ENCODE peak calls at places on chromosome 20, in four cellular contexts. B, H, G and P are unnamed samples. For H3K4me1, the result is how much of the 10 kb centered on the place peaks cover.

GRCh38 chr20:17843246-17844132 is 125.1 kb downstream of the SNX5 start:
- DNase-seq in B (no peak), G (no peak), H (peak), P (no peak)

GRCh38 chr20:53949319-53949839 is 121.0 kb downstream of the BCAS1 start:
- DNase-seq in H (peak), B (no peak), G (no peak), P (no peak)

GRCh38 chr20:19936801-19937583 is 80.2 kb upstream of the NAA20 start:
- DNase-seq in B (no peak), G (no peak), H (no peak), P (no peak)

GRCh38 chr20:31691646-31692275 is 30.9 kb downstream of the BCL2L1 start:
- DNase-seq in G (no peak), H (peak), B (peak), P (no peak)

GRCh38 chr20:32968833-32969241 is 35.4 kb downstream of the SUN5 start:
- DNase-seq in H (no peak), B (no peak), G (no peak), P (peak)

GRCh38 chr20:19600042-19600441 is 158.0 kb upstream of the RIN2 start:
- DNase-seq in H (no peak), B (no peak), G (no peak), P (peak)

GRCh38 chr20:17782768-17783167 is 83.0 kb downstream of the BANF2 start:
- DNase-seq in B (no peak), H (no peak), G (no peak), P (no peak)

GRCh38 chr20:38460040-38460623 is 12.5 kb upstream of the RALGAPB start:
- DNase-seq in G (no peak), B (no peak), H (peak), P (no peak)

GRCh38 chr20:9015984-9016324 is 52.9 kb upstream of the PLCB4 start:
- DNase-seq in B (peak), G (no peak), H (peak), P (no peak)

GRCh38 chr20:60249436-60249835 is 291.2 kb downstream of the CDH26 start:
- DNase-seq in G (peak), H (peak), B (peak), P (no peak)

GRCh38 chr20:56630086-56630493 is 984 bp downstream of the TFAP2C start:
- DNase-seq in B (peak), G (peak), H (no peak), P (peak)

GRCh38 chr20:23361108-23361650 is 803 bp upstream of the GZF1 start:
- DNase-seq in B (peak), H (peak), G (no peak), P (no peak)

GRCh38 chr20:54292186-54292585 is 84.3 kb downstream of the PFDN4 start:
- DNase-seq in G (no peak), H (peak), B (no peak), P (no peak)

GRCh38 chr20:16493486-16493885 is 79.8 kb downstream of the KIF16B start:
- DNase-seq in B (no peak), G (no peak), H (no peak), P (no peak)

GRCh38 chr20:54557836-54558590 is 82.6 kb downstream of the DOK5 start:
- DNase-seq in B (no peak), H (peak), G (no peak), P (no peak)

GRCh38 chr20:47789081-47789998 is 4.1 kb upstream of the SULF2 start:
- DNase-seq in B (no peak), H (no peak), G (no peak), P (no peak)

GRCh38 chr20:10172998-10173655 is 45.5 kb upstream of the SNAP25 start:
- DNase-seq in H (no peak), B (no peak), G (no peak), P (no peak)

GRCh38 chr20:2759603-2760360 is 40.6 kb downstream of the CPXM1 start:
- DNase-seq in H (no peak), G (no peak), B (no peak), P (no peak)

GRCh38 chr20:32216396-32217142 is 8.9 kb downstream of the POFUT1 start:
- DNase-seq in H (no peak), G (no peak), B (no peak), P (no peak)

GRCh38 chr20:61795669-61796630 is 269.7 kb downstream of the TAF4 start:
- DNase-seq in B (no peak), H (no peak), G (no peak), P (no peak)

GRCh38 chr20:46221271-46221670 is 87.0 kb downstream of the CDH22 start:
- DNase-seq in B (peak), H (no peak), G (no peak), P (no peak)

GRCh38 chr20:15619341-15619740 is 953.9 kb downstream of the KIF16B start:
- DNase-seq in G (no peak), B (no peak), H (no peak), P (no peak)

GRCh38 chr20:62832951-62833391 is 16.1 kb downstream of the COL9A3 start:
- DNase-seq in B (no peak), G (no peak), H (no peak), P (no peak)

GRCh38 chr20:13401596-13401995 is 180.5 kb downstream of the ISM1 start:
- DNase-seq in B (no peak), H (no peak), G (no peak), P (no peak)

GRCh38 chr20:40192529-40192928 is 496.5 kb downstream of the MAFB start:
- DNase-seq in G (no peak), H (no peak), B (no peak), P (no peak)

GRCh38 chr20:35497320-35497719 is 32.1 kb downstream of the C20orf173 start:
- DNase-seq in B (no peak), G (no peak), H (no peak), P (no peak)

GRCh38 chr20:39036851-39037250 is 74.7 kb downstream of the DHX35 start:
- DNase-seq in G (no peak), B (no peak), H (peak), P (no peak)

DNA sequence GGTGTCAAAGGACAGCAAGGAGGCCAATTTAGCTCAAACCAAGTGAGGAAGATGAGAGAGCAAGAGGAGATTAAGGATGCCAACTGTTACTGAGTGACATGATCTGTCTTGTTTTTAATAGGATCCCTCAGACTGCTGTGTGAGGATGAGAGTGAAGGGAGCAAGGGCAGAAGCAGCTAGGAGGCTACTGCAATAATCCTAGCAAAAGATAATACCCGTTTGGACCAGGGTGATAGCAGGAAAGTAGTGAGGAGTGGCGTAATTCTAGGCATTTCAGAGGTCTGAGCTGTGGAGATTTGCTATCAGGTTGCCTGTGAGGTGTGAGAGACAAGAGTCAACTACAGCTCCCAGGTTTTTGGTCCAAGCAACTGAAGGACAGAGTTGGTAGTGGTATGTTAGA is 14.7 kb downstream of the UBE2V1 start:
- DNase-seq in B (peak), H (no peak), G (no peak), P (no peak)
- H3K4me1 ChIP-seq in B (under half), H (under half), G (under half), P (under half)

DNA sequence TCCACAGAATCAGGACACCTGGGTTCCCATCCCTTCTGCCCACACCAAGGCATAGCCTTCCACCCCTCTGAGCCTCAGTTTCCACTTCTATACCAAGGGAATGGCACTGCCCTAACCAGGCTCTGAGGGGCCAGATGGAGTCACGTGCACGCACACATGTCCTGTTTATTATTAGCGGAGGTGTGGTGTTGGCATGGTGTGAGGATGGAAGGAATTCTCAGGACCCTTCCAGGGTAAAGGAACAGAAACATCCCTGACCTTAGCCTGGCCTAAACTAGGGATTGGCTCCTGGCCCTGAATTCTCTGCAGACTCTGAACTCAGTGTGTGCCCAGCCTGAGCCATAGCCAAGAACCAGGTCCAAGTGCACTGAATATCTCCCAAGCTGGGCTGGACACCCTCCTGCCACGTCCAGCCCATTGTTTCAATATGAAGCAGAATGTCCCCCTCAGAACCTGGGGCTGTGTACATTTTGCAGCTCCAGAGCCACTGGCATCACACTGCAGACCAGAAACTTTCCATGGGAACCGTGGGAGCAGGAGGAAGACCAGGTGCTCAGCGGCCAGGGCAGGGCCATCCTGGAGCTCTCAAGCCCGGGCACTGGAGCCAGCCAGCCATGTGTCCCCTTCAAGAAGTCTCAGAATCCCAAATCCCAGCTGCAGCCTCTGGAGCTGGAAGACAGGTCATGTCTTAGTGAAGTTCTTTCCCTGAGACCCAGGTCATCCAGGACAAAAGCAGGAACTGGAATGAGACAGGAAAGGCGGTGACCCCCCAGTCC is 208.4 kb downstream of the ANKRD60 start:
- DNase-seq in G (no peak), B (no peak), H (no peak), P (peak)
- H4K5ac ChIP-seq in G (no peak), B (no peak), H (no peak), P (no peak)

DNA sequence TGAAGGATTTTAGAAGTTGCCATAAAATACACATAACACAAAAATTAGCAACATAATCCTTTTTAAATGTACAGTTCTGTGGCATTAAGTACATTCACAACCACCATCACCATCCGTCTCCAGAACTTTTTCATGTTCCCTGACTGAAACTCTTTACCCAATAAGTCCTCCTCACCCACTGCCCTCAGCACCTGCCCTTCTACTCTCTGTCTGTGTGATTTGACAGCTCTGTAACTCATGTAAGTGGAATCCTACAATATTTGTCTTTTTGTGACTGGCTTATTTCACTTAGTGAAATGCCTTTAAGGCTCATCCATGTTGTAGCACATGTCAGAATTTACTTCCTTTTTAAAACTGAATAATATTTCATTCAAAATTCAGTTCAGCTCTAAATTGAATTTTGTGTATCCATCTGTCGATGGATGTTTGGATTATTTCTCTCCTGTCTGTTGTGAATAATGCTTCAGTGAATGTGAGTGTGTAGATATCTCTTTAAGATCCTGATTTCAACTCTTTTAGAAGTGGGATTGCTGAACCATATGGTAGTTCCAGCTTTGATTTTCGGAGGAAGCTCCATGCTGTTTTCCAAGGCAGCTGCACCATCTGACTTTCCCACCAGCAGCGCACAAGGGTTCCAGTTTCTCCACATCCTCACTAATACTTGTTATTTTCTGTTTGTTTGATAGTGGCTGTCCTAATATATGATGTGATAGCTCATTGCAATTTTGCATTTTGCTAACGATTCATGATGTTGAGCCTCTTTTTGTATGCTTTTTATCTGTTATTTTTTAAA is 4.2 kb downstream of the ENTPD6 start:
- DNase-seq in H (no peak), B (no peak), G (no peak), P (no peak)
- H3K4me1 ChIP-seq in H (under half), B (under half), G (under half), P (under half)

DNA sequence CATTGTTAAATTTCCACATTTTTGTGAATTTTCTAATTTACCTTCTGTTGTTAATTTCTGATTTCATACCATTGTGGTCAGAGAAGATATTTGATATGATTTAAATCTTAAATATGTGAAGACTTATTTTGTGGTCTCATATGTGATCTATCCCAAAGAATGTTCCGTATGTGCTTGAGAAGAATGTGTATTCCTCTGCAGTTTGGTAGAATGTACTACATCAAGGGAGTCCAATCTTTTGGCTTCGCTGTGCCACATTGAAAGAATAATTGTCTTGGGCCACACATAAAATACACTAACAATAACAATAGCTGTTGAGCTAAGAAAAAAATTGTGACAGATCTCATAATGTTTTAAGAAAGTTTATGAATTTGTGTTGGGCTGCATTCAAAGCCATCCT is 176.2 kb upstream of the PRND start:
- DNase-seq in B (no peak), G (no peak), H (peak), P (no peak)
- H4K5ac ChIP-seq in B (no peak), G (no peak), H (no peak), P (no peak)

GRCh38 chr20:49768204-49769124 is 44.2 kb upstream of the SLC9A8 start:
- DNase-seq in B (peak), H (peak), G (peak), P (peak)

GRCh38 chr20:49765413-49765736 is 47.3 kb upstream of the SLC9A8 start:
- DNase-seq in G (no peak), B (no peak), H (no peak), P (no peak)

GRCh38 chr20:49769125-49769581 is 43.5 kb upstream of the SLC9A8 start:
- DNase-seq in G (no peak), B (no peak), H (no peak), P (no peak)

GRCh38 chr20:49765846-49766541 is 46.6 kb upstream of the SLC9A8 start:
- DNase-seq in H (no peak), B (no peak), G (no peak), P (no peak)

GRCh38 chr20:49766979-49767419 is 45.6 kb upstream of the SLC9A8 start:
- DNase-seq in H (no peak), B (peak), G (no peak), P (no peak)
- H3K4me1 ChIP-seq in H (under half), B (under half), G (under half), P (under half)

GRCh38 chr20:58173091-58173490 is 55.4 kb downstream of the ANKRD60 start:
- DNase-seq in B (no peak), G (no peak), H (no peak), P (no peak)

GRCh38 chr20:58173930-58174707 is 54.3 kb downstream of the ANKRD60 start:
- DNase-seq in H (no peak), G (no peak), B (no peak), P (no peak)

GRCh38 chr20:58174708-58175287 is 53.7 kb downstream of the ANKRD60 start:
- DNase-seq in G (no peak), B (no peak), H (no peak), P (no peak)

GRCh38 chr20:58171796-58172425 is 56.5 kb downstream of the ANKRD60 start:
- DNase-seq in H (no peak), G (no peak), B (no peak), P (no peak)

GRCh38 chr20:58169441-58169840 is 59.0 kb downstream of the ANKRD60 start:
- DNase-seq in B (no peak), H (peak), G (no peak), P (no peak)
- H4K5ac ChIP-seq in B (no peak), H (no peak), G (no peak), P (no peak)

DNA sequence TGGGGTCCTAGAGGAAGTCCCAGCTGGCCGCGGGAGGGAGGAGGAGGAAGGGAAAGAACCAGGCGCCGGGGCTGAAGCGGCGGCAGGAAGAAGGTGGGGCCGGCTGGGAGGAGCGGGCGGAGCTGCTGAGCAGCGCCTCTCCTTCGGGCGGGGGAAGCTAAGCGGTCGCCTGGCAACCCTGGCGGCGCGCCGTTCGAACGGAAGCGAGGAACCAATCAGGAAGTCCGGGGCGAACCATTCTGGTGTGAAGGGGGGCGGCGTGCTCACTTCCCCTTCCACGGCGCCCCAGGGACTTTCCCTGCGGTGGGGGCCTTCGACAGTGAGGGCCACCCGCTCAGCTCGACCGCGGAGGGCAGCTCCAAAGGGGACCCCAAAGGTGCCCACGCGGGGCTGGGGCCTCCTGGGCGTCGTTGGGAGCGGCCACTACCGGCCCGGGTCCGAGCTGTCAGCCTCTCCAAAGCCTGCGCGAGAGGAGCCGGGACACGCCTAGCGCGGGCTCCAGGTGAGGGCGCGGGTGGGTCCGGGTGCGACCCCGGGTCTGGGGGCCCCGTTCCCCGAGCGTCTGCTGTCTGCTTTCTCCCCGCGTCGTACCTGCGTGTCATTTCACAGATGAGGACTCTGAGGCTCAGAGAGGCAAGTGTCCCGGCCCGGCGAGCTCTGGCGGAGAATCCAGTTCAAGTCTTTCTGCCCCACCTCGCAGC is at the start of gene FAM110A:
- DNase-seq in H (peak), B (peak), G (peak), P (peak)
- H3K4me1 ChIP-seq in H (under half), B (under half), G (under half), P (under half)